ENCODE peak calls at places on chromosome 18, in five cellular contexts. Z, B, J, M and W are unnamed samples.

GRCh38 chr18:31070206-31070605 is 27.7 kb upstream of the DSC3 start:
- DNase-seq in M (no peak), Z (no peak), B (no peak), J (no peak), W (no peak)

GRCh38 chr18:46559946-46560670 is 96.9 kb downstream of the LOXHD1 start:
- DNase-seq in Z (no peak), M (no peak), B (no peak), J (no peak), W (no peak)

GRCh38 chr18:2894841-2895370 is 48.1 kb downstream of the EMILIN2 start:
- DNase-seq in B (no peak), Z (no peak), J (no peak), M (no peak), W (no peak)

GRCh38 chr18:70288171-70288850 is 534 bp upstream of the SOCS6 start:
- DNase-seq in Z (peak), J (no peak), B (no peak), M (peak), W (no peak)

GRCh38 chr18:12106516-12106915 is 12.9 kb downstream of the ANKRD62 start:
- DNase-seq in M (no peak), B (no peak), J (no peak), Z (no peak), W (no peak)

GRCh38 chr18:3704556-3705162 is 254.7 kb downstream of the TGIF1 start:
- DNase-seq in Z (no peak), J (no peak), B (no peak), M (no peak), W (no peak)

GRCh38 chr18:74608681-74609080 is 11.0 kb downstream of the ZNF407 start:
- DNase-seq in J (no peak), M (peak), Z (no peak), B (no peak), W (no peak)

GRCh38 chr18:39523281-39523680 is 1957.7 kb upstream of the CELF4 start:
- DNase-seq in M (peak), Z (no peak), J (no peak), B (no peak), W (no peak)

GRCh38 chr18:23169683-23170082 is 34.4 kb downstream of the CABLES1 start:
- DNase-seq in M (no peak), J (peak), Z (no peak), B (no peak), W (peak)

GRCh38 chr18:25140962-25141308 is 211.0 kb downstream of the ZNF521 start:
- DNase-seq in M (no peak), B (no peak), J (no peak), Z (no peak), W (no peak)

GRCh38 chr18:77119101-77119850 is 13.3 kb downstream of the MBP start:
- DNase-seq in J (no peak), B (no peak), Z (no peak), M (no peak), W (no peak)

GRCh38 chr18:36643016-36643415 is 185.8 kb downstream of the TPGS2 start:
- DNase-seq in M (no peak), B (no peak), J (no peak), Z (no peak), W (no peak)

GRCh38 chr18:75226956-75227316 is 16.3 kb downstream of the TSHZ1 start:
- DNase-seq in J (no peak), Z (no peak), B (no peak), M (no peak), W (no peak)

GRCh38 chr18:3453540-3454364 is 3.8 kb downstream of the TGIF1 start:
- DNase-seq in B (no peak), J (no peak), M (peak), Z (no peak), W (no peak)

GRCh38 chr18:29711931-29712330 is 1330.6 kb downstream of the DSC3 start:
- DNase-seq in J (peak), M (no peak), Z (no peak), B (no peak), W (no peak)

GRCh38 chr18:55811964-55812363 is 224.0 kb upstream of the TCF4 start:
- DNase-seq in Z (no peak), J (no peak), B (no peak), M (no peak), W (no peak)

GRCh38 chr18:72375628-72376027 is 168.5 kb downstream of the CBLN2 start:
- DNase-seq in J (no peak), B (no peak), Z (no peak), M (no peak), W (no peak)

GRCh38 chr18:79384151-79384807 is 11.5 kb upstream of the NFATC1 start:
- DNase-seq in B (no peak), Z (no peak), J (no peak), M (no peak), W (no peak)

GRCh38 chr18:23143871-23144270 is 8.6 kb downstream of the CABLES1 start:
- DNase-seq in M (no peak), Z (no peak), J (no peak), B (no peak), W (no peak)

GRCh38 chr18:43277164-43277600 is at the start of gene SYT4:
- DNase-seq in M (peak), Z (peak), J (peak), B (no peak), W (peak)

GRCh38 chr18:12811191-12811950 is 72.7 kb downstream of the PTPN2 start:
- DNase-seq in M (no peak), B (no peak), J (no peak), Z (no peak), W (no peak)

GRCh38 chr18:9333441-9334350 is 877 bp upstream of the TWSG1 start:
- DNase-seq in M (no peak), J (peak), B (no peak), Z (peak), W (peak)

GRCh38 chr18:32048507-32049091 is 30.0 kb downstream of the RNF125 start:
- DNase-seq in B (peak), M (peak), J (no peak), Z (no peak), W (peak)

GRCh38 chr18:50181590-50181989 is 13.4 kb downstream of the MYO5B start:
- DNase-seq in Z (no peak), B (no peak), J (no peak), M (no peak), W (no peak)

GRCh38 chr18:74146756-74147155 is 878 bp downstream of the FBXO15 start:
- DNase-seq in Z (no peak), B (no peak), M (no peak), J (no peak), W (no peak)

GRCh38 chr18:5414546-5414945 is 119.0 kb upstream of the ZBTB14 start:
- DNase-seq in Z (peak), B (no peak), M (no peak), J (peak), W (peak)

GRCh38 chr18:13587937-13588336 is 138.4 kb downstream of the FAM210A start:
- DNase-seq in J (no peak), M (no peak), Z (no peak), B (no peak), W (no peak)

GRCh38 chr18:31835528-31836138 is 75.0 kb upstream of the SLC25A52 start:
- DNase-seq in B (no peak), M (no peak), Z (no peak), J (no peak), W (no peak)

GRCh38 chr18:57915241-57915640 is 112.1 kb upstream of the ATP8B1 start:
- DNase-seq in J (no peak), Z (no peak), M (no peak), B (no peak), W (no peak)
- TF ChIP-seq SUZ12 in J (no peak), Z (no peak), M (no peak), B (no peak), W (no peak)

GRCh38 chr18:48872234-48873145 is 78.3 kb downstream of the SMAD7 start:
- DNase-seq in M (no peak), Z (no peak), J (no peak), B (no peak), W (no peak)
- TF ChIP-seq SUZ12 in M (no peak), Z (no peak), J (no peak), B (no peak), W (no peak)

DNA sequence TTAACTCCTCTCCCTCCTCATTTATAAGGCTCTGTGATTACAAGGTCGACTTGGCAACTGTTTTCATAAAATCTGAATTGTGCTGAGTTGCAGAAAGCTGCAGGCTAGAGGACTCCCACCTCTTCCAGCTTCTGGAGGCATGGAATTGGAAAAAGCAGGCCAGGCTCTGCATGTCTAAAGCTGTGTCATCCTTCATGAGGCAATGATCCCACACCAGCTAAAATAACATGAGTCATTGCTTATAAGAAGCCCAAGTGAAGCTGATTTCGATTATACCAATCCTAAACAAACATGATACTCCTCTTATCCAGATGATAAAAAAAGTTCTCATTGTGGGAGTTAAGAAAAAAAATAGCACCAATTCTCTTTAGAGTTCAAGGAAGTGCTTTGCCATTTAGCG is 11.8 kb downstream of the ARHGAP28 start:
- DNase-seq in B (no peak), J (no peak), M (no peak), Z (peak), W (no peak)
- TF ChIP-seq SUZ12 in B (no peak), J (no peak), M (no peak), Z (no peak), W (no peak)

DNA sequence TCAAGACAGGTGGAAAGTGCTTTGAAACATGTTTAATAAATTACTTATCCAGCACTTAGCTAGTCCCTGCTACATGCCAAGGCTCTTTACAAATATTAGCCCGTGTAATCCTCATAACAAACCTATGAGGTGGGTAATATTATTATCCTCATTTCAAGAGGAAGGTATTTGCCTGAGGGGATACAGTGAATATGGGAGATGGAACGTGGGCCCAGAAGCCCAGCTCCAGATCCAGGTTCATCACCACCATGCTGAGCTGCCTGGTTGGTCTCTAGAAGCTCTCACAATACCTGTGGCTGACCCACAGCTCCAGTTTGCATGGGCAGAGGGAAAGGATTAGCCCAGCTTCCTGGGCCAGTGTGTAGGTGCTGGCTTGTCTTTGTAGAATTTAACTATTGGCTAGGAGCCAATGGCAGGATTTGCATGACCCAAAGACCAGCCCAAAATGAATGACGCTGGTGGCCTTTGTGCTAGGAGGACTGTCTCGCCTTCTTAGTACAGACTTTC is 61.6 kb upstream of the ATP8B1 start:
- DNase-seq in M (no peak), J (no peak), B (no peak), Z (no peak), W (no peak)
- TF ChIP-seq SUZ12 in M (no peak), J (no peak), B (no peak), Z (no peak), W (no peak)